ENCODE peak calls at places on chromosome 15, in five cellular contexts. R is HFF-Myc, V is AG08396, L is PC-3, W is mesenchymal stem cell. Q is an unnamed sample.

GRCh38 chr15:70794596-70795310 is 31.4 kb upstream of the UACA start:
- DNase-seq in L (no peak), V (no peak), W (peak), R (no peak), Q (no peak)

GRCh38 chr15:40272713-40273056 is 10.2 kb downstream of the ANKRD63 start:
- DNase-seq in W (no peak), L (peak), R (no peak), V (no peak), Q (no peak)

GRCh38 chr15:29086891-29087290 is 182.7 kb downstream of the NSMCE3 start:
- DNase-seq in R (no peak), L (no peak), W (no peak), V (no peak), Q (no peak)

GRCh38 chr15:84807228-84807627 is 9.9 kb upstream of the ALPK3 start:
- DNase-seq in V (no peak), R (no peak), W (no peak), L (no peak), Q (no peak)

GRCh38 chr15:66072616-66073361 is 180.8 kb downstream of the MEGF11 start:
- DNase-seq in R (no peak), W (peak), L (no peak), V (no peak), Q (no peak)

GRCh38 chr15:73994912-73995622 is 551 bp downstream of the PML start:
- DNase-seq in L (no peak), V (peak), W (peak), R (no peak), Q (no peak)

GRCh38 chr15:75672111-75672602 is 24.4 kb downstream of the SNX33 start:
- DNase-seq in L (no peak), R (no peak), W (no peak), V (no peak), Q (no peak)

GRCh38 chr15:43465105-43465504 is 27.9 kb downstream of the TP53BP1 start:
- DNase-seq in L (peak), W (peak), R (no peak), V (peak), Q (no peak)

GRCh38 chr15:73344051-73344450 is 24.7 kb downstream of the HCN4 start:
- DNase-seq in L (no peak), V (peak), W (peak), R (no peak), Q (no peak)

GRCh38 chr15:70833897-70834765 is 19.8 kb downstream of the LARP6 start:
- DNase-seq in W (peak), L (peak), V (peak), R (peak), Q (no peak)

GRCh38 chr15:62845239-62846126 is 197.1 kb upstream of the TPM1 start:
- DNase-seq in R (no peak), V (peak), W (peak), L (peak), Q (no peak)

GRCh38 chr15:86089422-86089821 is 9.8 kb downstream of the AGBL1 start:
- DNase-seq in L (no peak), W (no peak), R (no peak), V (no peak), Q (no peak)

GRCh38 chr15:69609176-69609575 is 156.6 kb downstream of the RPLP1 start:
- DNase-seq in W (peak), L (peak), V (no peak), R (no peak), Q (no peak)